ENCODE peak calls at places on chromosomes 4 and X, in ten cellular contexts. E, W, B, A, D, C, M, H, P and L are unnamed samples.

GRCh38 chr4:78691333-78691732 is 84.8 kb upstream of the BMP2K start:
- DNase-seq in E (no peak), W (no peak), B (no peak), A (no peak), D (no peak), C (no peak), M (no peak), H (no peak), P (no peak), L (no peak)

GRCh38 chr4:69910016-69910782 is 20.7 kb upstream of the CSN1S1 start:
- DNase-seq in E (no peak), W (no peak), B (no peak), A (no peak), D (no peak), C (no peak), M (no peak), H (no peak), P (no peak), L (no peak)

GRCh38 chr4:186203391-186203802 is 12.0 kb downstream of the CYP4V2 start:
- DNase-seq in E (no peak), W (no peak), B (no peak), A (no peak), D (no peak), C (no peak), M (no peak), H (no peak), P (no peak), L (no peak)

GRCh38 chr4:79249879-79250503 is 75.9 kb downstream of the NAA11 start:
- DNase-seq in E (no peak), W (no peak), B (no peak), A (no peak), D (no peak), C (no peak), M (no peak), H (no peak), P (no peak), L (no peak)

GRCh38 chr4:89509708-89510269 is 202.2 kb upstream of the GPRIN3 start:
- DNase-seq in E (no peak), W (peak), B (no peak), A (no peak), D (no peak), C (peak), M (no peak), H (no peak), P (no peak), L (no peak)

GRCh38 chr4:38141808-38142500 is 181.8 kb downstream of the PTTG2 start:
- DNase-seq in E (no peak), W (no peak), B (no peak), A (no peak), D (no peak), C (peak), M (no peak), H (no peak), P (no peak), L (no peak)

GRCh38 chr4:173436149-173436579 is 37.2 kb upstream of the SCRG1 start:
- DNase-seq in E (no peak), W (peak), B (no peak), A (no peak), D (peak), C (peak), M (no peak), H (no peak), P (no peak), L (no peak)

GRCh38 chr4:4456816-4457578 is 70.1 kb downstream of the NSG1 start:
- DNase-seq in E (no peak), W (no peak), B (no peak), A (no peak), D (no peak), C (no peak), M (no peak), H (no peak), P (no peak), L (no peak)

GRCh38 chr4:26326791-26327190 is 6.0 kb downstream of the RBPJ start:
- DNase-seq in E (no peak), W (peak), B (no peak), A (no peak), D (no peak), C (peak), M (no peak), H (no peak), P (no peak), L (no peak)

GRCh38 chrX:40171513-40172168 is 73.9 kb upstream of the BCOR start:
- DNase-seq in E (no peak), W (no peak), B (no peak), A (no peak), D (no peak), C (peak), M (no peak), H (no peak), P (no peak), L (peak)

GRCh38 chr4:77465271-77465670 is 140.3 kb upstream of the CXCL13 start:
- DNase-seq in E (peak), W (no peak), B (peak), A (no peak), D (no peak), C (peak), M (no peak), H (no peak), P (peak), L (no peak)

GRCh38 chrX:74325130-74326059 is 21.4 kb downstream of the ZCCHC13 start:
- DNase-seq in E (no peak), W (no peak), B (no peak), A (no peak), D (peak), C (no peak), M (peak), H (peak), P (no peak), L (no peak)

GRCh38 chr4:95155759-95156451 is 392.9 kb downstream of the UNC5C start:
- DNase-seq in E (peak), W (no peak), B (no peak), A (no peak), D (peak), C (peak), M (no peak), H (no peak), P (no peak), L (no peak)

GRCh38 chr4:105543881-105544280 is 8.5 kb upstream of the ARHGEF38 start:
- DNase-seq in E (peak), W (no peak), B (no peak), A (no peak), D (no peak), C (no peak), M (no peak), H (no peak), P (no peak), L (no peak)

GRCh38 chrX:47579537-47579936 is 2.7 kb upstream of the TIMP1 start:
- DNase-seq in E (no peak), W (no peak), B (no peak), A (no peak), D (no peak), C (no peak), M (no peak), H (no peak), P (no peak), L (no peak)

GRCh38 chr4:6104541-6105130 is 86.4 kb upstream of the C4orf50 start:
- DNase-seq in E (no peak), W (no peak), B (no peak), A (no peak), D (no peak), C (no peak), M (no peak), H (no peak), P (no peak), L (no peak)

GRCh38 chr4:113961322-113961698 is 18.1 kb downstream of the ARSJ start:
- DNase-seq in E (no peak), W (no peak), B (no peak), A (no peak), D (no peak), C (peak), M (no peak), H (peak), P (no peak), L (no peak)

GRCh38 chr4:35559559-35560365 is 684.6 kb downstream of the ARAP2 start:
- DNase-seq in E (no peak), W (no peak), B (no peak), A (no peak), D (no peak), C (no peak), M (no peak), H (no peak), P (no peak), L (no peak)

GRCh38 chr4:186715077-186715476 is 8.6 kb downstream of the FAT1 start:
- DNase-seq in E (no peak), W (no peak), B (no peak), A (no peak), D (no peak), C (peak), M (no peak), H (no peak), P (no peak), L (no peak)

GRCh38 chr4:78336093-78336943 is 215.3 kb upstream of the ANXA3 start:
- DNase-seq in E (no peak), W (no peak), B (no peak), A (no peak), D (no peak), C (peak), M (no peak), H (no peak), P (no peak), L (no peak)

GRCh38 chr4:158630893-158631292 is 40.8 kb downstream of the C4orf46 start:
- DNase-seq in E (no peak), W (no peak), B (no peak), A (no peak), D (no peak), C (peak), M (no peak), H (no peak), P (no peak), L (no peak)

GRCh38 chr4:8163436-8164193 is 5.0 kb upstream of the ABLIM2 start:
- DNase-seq in E (no peak), W (no peak), B (no peak), A (no peak), D (no peak), C (no peak), M (no peak), H (no peak), P (no peak), L (no peak)

GRCh38 chrX:39242187-39242586 is 440.9 kb downstream of the MID1IP1 start:
- DNase-seq in E (peak), W (no peak), B (no peak), A (no peak), D (peak), C (peak), M (no peak), H (peak), P (no peak), L (no peak)

GRCh38 chrX:15946783-15947550 is 92.4 kb upstream of the AP1S2 start:
- DNase-seq in E (peak), W (peak), B (no peak), A (no peak), D (no peak), C (peak), M (no peak), H (no peak), P (no peak), L (no peak)

GRCh38 chr4:185504098-185505047 is 30.9 kb downstream of the PDLIM3 start:
- DNase-seq in E (peak), W (no peak), B (no peak), A (peak), D (no peak), C (no peak), M (no peak), H (no peak), P (no peak), L (peak)

GRCh38 chr4:89829470-89830138 is 7.4 kb downstream of the SNCA start:
- DNase-seq in E (peak), W (no peak), B (peak), A (no peak), D (no peak), C (peak), M (peak), H (no peak), P (no peak), L (no peak)

GRCh38 chrX:56800801-56801200 is 71.8 kb downstream of the NBDY start:
- DNase-seq in E (no peak), W (no peak), B (no peak), A (no peak), D (no peak), C (no peak), M (no peak), H (no peak), P (peak), L (no peak)

GRCh38 chr4:41156574-41156973 is 57.8 kb downstream of the APBB2 start:
- DNase-seq in E (no peak), W (peak), B (no peak), A (no peak), D (no peak), C (no peak), M (no peak), H (no peak), P (no peak), L (no peak)

GRCh38 chrX:57929373-57929772 is 19.1 kb upstream of the ZXDA start:
- DNase-seq in E (peak), W (no peak), B (no peak), A (no peak), D (no peak), C (peak), M (no peak), H (no peak), P (no peak), L (no peak)

GRCh38 chr4:53545238-53545637 is 46.0 kb downstream of the LNX1 start:
- DNase-seq in E (no peak), W (no peak), B (no peak), A (no peak), D (no peak), C (peak), M (no peak), H (no peak), P (no peak), L (no peak)

GRCh38 chr4:164229255-164229654 is 524.7 kb upstream of the SMIM31 start:
- DNase-seq in E (no peak), W (no peak), B (no peak), A (no peak), D (no peak), C (no peak), M (no peak), H (no peak), P (no peak), L (no peak)

GRCh38 chr4:53465291-53465690 is 87.8 kb downstream of the FIP1L1 start:
- DNase-seq in E (no peak), W (no peak), B (no peak), A (no peak), D (no peak), C (no peak), M (no peak), H (no peak), P (no peak), L (no peak)